ENCODE peak calls at places on chromosomes 7 and 10, in four cellular contexts. M, Q, G and L are unnamed samples.

GRCh38 chr10:79438021-79438698 is 7.3 kb downstream of the ZCCHC24 start:
- DNase-seq in G (peak), M (no peak), Q (no peak), L (no peak)

GRCh38 chr10:96588060-96588554 is 1.3 kb upstream of the TM9SF3 start:
- DNase-seq in G (peak), M (no peak), Q (no peak), L (no peak)

GRCh38 chr10:51999089-51999488 is 299.7 kb upstream of the CSTF2T start:
- DNase-seq in G (no peak), Q (no peak), M (peak), L (no peak)

GRCh38 chr10:132164801-132165278 is 21.9 kb upstream of the DPYSL4 start:
- DNase-seq in G (no peak), Q (no peak), M (no peak), L (no peak)

GRCh38 chr10:132389631-132390454 is 7.2 kb upstream of the PWWP2B start:
- DNase-seq in M (peak), G (peak), Q (no peak), L (no peak)

GRCh38 chr7:132977234-132977633 is 104.7 kb downstream of the CHCHD3 start:
- DNase-seq in Q (no peak), G (no peak), M (no peak), L (no peak)

GRCh38 chr10:124149681-124150080 is 56.3 kb upstream of the CHST15 start:
- DNase-seq in M (no peak), Q (no peak), G (no peak), L (no peak)

GRCh38 chr7:29255839-29256782 is 61.5 kb downstream of the CHN2 start:
- DNase-seq in G (no peak), Q (no peak), M (no peak), L (no peak)

GRCh38 chr10:91590904-91591791 is 41.7 kb downstream of the PPP1R3C start:
- DNase-seq in M (peak), G (no peak), Q (no peak), L (no peak)
- H3K4me3 ChIP-seq in M (no peak), G (no peak), Q (no peak), L (no peak)

GRCh38 chr7:923108-924041 is 31.1 kb downstream of the ADAP1 start:
- DNase-seq in Q (no peak), M (no peak), G (peak), L (no peak)
- H3K4me3 ChIP-seq in Q (no peak), M (no peak), G (peak), L (no peak)

DNA sequence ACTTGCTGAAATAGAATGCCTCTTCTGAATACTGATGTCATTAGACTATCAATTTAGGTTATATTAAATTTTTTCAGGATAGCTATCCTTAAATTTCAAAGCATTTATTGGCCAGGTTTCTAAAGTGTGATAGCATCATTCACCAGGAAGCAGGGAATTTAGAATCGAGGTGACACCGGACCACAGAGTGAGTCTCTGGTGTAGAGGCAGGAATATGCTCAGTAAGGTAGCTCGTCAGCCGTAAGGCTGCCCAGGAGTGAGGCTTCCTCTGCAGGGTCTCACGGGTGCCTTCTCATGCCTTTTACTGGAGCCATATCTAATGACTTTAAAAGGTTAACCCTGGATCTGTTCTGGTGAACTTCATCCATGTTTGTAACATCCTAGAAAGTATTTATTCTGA is 170.8 kb upstream of the KLF14 start:
- DNase-seq in Q (no peak), M (no peak), G (no peak), L (no peak)
- H3K4me3 ChIP-seq in Q (no peak), M (peak), G (no peak), L (peak)

GRCh38 chr7:25261545-25262135 is 33.4 kb upstream of the NPVF start:
- DNase-seq in G (peak), Q (no peak), M (no peak), L (no peak)
- H3K4me3 ChIP-seq in G (no peak), Q (no peak), M (peak), L (no peak)

DNA sequence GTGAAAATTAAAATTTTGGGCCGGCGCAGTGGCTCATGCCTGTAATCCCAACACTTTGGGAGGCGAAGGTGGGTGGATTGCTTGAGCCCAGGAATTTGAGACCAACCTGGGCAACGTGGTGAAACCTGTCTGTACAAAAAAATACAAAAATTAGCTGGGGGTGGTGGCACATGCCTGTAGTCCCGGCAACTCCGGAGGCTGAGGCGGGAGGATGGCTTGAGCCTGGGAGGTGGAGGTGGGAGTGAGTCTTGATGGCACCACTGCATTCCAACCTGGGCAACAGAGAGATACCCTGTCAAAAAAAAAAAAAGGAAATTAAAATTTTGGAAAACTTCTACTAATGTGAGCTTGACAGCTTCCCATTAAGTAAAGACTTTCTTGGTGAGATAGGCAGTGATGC is 3.1 kb downstream of the SRRT start:
- DNase-seq in Q (no peak), G (no peak), M (no peak), L (no peak)
- H3K4me3 ChIP-seq in Q (no peak), G (peak), M (no peak), L (no peak)

GRCh38 chr7:116271980-116272886 is 61.9 kb downstream of the TES start:
- DNase-seq in G (no peak), Q (peak), M (peak), L (peak)

GRCh38 chr7:116280803-116281202 is 70.5 kb downstream of the TES start:
- DNase-seq in G (no peak), Q (no peak), M (no peak), L (no peak)

GRCh38 chr7:116273283-116273917 is 63.1 kb downstream of the TES start:
- DNase-seq in G (no peak), Q (no peak), M (no peak), L (no peak)

GRCh38 chr7:116273918-116274301 is 63.6 kb downstream of the TES start:
- DNase-seq in M (no peak), Q (no peak), G (no peak), L (no peak)

GRCh38 chr7:116277070-116277469 is 66.7 kb downstream of the TES start:
- DNase-seq in M (no peak), Q (no peak), G (no peak), L (no peak)
- H3K4me3 ChIP-seq in M (no peak), Q (no peak), G (no peak), L (no peak)

DNA sequence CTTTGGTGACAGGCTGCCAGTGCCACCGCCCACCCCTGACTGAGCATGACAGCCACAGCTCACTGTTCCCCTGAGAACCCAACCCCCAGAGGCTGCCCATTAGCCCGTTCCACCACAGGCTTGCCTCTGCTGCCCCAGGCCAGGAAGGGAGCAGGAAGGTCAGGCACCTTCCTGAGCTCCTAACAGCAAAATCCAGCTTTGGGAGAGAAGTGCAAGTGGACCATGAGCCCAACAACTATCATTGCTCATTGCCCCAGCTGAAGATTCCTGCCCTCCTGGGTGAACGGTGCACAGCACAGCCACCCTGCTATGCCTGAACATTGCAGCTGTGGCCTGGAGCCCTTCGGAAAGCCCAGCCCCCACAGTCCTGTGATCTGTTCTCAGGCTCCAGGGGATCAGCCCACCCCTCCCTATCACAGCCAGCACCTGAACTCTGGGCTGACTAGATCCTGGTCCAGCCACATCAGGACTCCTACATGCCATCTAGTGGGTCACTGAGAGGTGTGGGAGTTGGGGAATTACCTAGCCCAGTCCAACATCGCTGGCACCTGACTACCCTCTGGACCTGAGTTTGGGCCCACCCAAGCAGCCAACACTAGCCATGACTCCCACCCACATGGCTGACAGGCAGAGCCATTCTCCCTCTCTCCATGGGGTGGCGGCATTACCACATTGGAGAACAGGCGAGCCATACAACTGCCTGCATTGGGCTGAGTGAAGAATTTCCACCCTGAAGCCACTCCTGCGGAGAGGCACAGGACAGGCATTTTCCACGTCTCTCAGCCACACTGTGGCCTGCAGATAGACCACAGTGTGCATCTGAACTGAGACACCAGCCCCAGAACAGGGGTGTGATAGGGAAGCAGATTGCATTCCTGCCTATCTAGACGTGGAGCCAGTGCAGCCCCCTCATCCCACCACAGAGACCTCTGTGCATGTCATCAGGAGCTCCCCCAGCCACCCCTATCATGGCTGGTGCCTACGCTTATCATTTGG is 58.4 kb upstream of the ANTXRL start:
- DNase-seq in M (peak), G (peak), Q (peak), L (no peak)
- H3K4me3 ChIP-seq in M (no peak), G (no peak), Q (no peak), L (no peak)

DNA sequence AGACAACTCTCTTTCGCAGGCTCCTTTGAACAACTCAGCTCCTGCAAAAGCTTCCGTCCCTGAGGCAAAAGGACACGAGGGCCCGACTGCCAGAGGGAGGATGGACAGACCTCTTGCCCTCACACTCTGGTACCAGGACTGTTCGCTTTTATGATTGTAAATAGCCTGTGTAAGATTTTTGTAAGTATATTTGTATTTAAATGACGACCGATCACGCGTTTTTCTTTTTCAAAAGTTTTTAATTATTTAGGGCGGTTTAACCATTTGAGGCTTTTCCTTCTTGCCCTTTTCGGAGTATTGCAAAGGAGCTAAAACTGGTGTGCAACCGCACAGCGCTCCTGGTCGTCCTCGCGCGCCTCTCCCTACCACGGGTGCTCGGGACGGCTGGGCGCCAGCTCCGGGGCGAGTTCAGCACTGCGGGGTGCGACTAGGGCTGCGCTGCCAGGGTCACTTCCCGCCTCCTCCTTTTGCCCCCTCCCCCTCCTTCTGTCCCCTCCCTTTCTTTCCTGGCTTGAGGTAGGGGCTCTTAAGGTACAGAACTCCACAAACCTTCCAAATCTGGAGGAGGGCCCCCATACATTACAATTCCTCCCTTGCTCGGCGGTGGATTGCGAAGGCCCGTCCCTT is 2.8 kb downstream of the FZD1 start:
- DNase-seq in G (no peak), M (peak), Q (peak), L (no peak)
- H3K4me3 ChIP-seq in G (no peak), M (peak), Q (peak), L (peak)

GRCh38 chr7:116708248-116708647 is 36.3 kb downstream of the MET start:
- DNase-seq in Q (no peak), G (no peak), M (no peak), L (no peak)

GRCh38 chr7:116706668-116707126 is 34.7 kb downstream of the MET start:
- DNase-seq in G (no peak), Q (no peak), M (peak), L (peak)

GRCh38 chr7:116708861-116709260 is 36.9 kb downstream of the MET start:
- DNase-seq in G (no peak), Q (no peak), M (no peak), L (no peak)

GRCh38 chr7:116705419-116705818 is 33.4 kb downstream of the MET start:
- DNase-seq in M (no peak), G (no peak), Q (no peak), L (no peak)

GRCh38 chr7:116707289-116707688 is 35.3 kb downstream of the MET start:
- DNase-seq in M (no peak), G (no peak), Q (no peak), L (no peak)
- H3K4me3 ChIP-seq in M (peak), G (no peak), Q (no peak), L (peak)